ENCODE peak calls at places on chromosomes 13 and 19, in six cellular contexts. One of them, this sample, is unnamed.

GRCh38 chr19:55461974-55462628 is 659 bp upstream of the ISOC2 start:
- DNase-seq in GM12878: no peak
- DNase-seq in H1: no peak
- DNase-seq in SK-N-SH: peak; percentile 73
- DNase-seq in HepG2: peak; percentile 50
- DNase-seq in K562: peak; percentile 77
- DNase-seq in this sample: no peak

GRCh38 chr13:50127726-50128291 is 112.6 kb downstream of the KCNRG start:
- DNase-seq in SK-N-SH: no peak
- DNase-seq in HepG2: no peak
- DNase-seq in H1: no peak
- DNase-seq in K562: no peak
- DNase-seq in GM12878: no peak
- DNase-seq in this sample: no peak

GRCh38 chr19:41302624-41303351 is 7.2 kb upstream of the CCDC97 start:
- DNase-seq in SK-N-SH: no peak
- DNase-seq in H1: no peak
- DNase-seq in GM12878: peak; percentile 47
- DNase-seq in K562: no peak
- DNase-seq in HepG2: no peak
- DNase-seq in this sample: no peak

GRCh38 chr13:108961542-108962125 is 332.2 kb downstream of the MYO16 start:
- DNase-seq in K562: peak; percentile 47
- DNase-seq in GM12878: peak; percentile 24
- DNase-seq in H1: no peak
- DNase-seq in HepG2: peak; percentile 43
- DNase-seq in SK-N-SH: peak; percentile 63
- DNase-seq in this sample: peak; percentile 54

GRCh38 chr19:33686246-33686645 is 64.5 kb downstream of the CHST8 start:
- DNase-seq in SK-N-SH: no peak
- DNase-seq in HepG2: no peak
- DNase-seq in GM12878: no peak
- DNase-seq in H1: no peak
- DNase-seq in K562: no peak
- DNase-seq in this sample: no peak

GRCh38 chr13:98513837-98514236 is 63.1 kb downstream of the STK24 start:
- DNase-seq in K562: no peak
- DNase-seq in H1: no peak
- DNase-seq in HepG2: no peak
- DNase-seq in GM12878: no peak
- DNase-seq in SK-N-SH: no peak
- DNase-seq in this sample: no peak

GRCh38 chr13:80039000-80039399 is 301.9 kb downstream of the SPRY2 start:
- DNase-seq in HepG2: no peak
- DNase-seq in GM12878: no peak
- DNase-seq in K562: no peak
- DNase-seq in H1: no peak
- DNase-seq in SK-N-SH: no peak
- DNase-seq in this sample: no peak

GRCh38 chr13:74115138-74115537 is 19.1 kb downstream of the KLF12 start:
- DNase-seq in GM12878: no peak
- DNase-seq in K562: no peak
- DNase-seq in HepG2: no peak
- DNase-seq in SK-N-SH: no peak
- DNase-seq in H1: no peak
- DNase-seq in this sample: no peak

GRCh38 chr13:74132768-74133656 is 1.2 kb downstream of the KLF12 start:
- DNase-seq in GM12878: no peak
- DNase-seq in H1: no peak
- DNase-seq in SK-N-SH: peak; percentile 48
- DNase-seq in K562: no peak
- DNase-seq in HepG2: no peak
- DNase-seq in this sample: peak; percentile 2

GRCh38 chr13:73702419-73703071 is 431.7 kb downstream of the KLF12 start:
- DNase-seq in SK-N-SH: no peak
- DNase-seq in K562: no peak
- DNase-seq in GM12878: peak; percentile 21
- DNase-seq in H1: no peak
- DNase-seq in HepG2: no peak
- DNase-seq in this sample: no peak

GRCh38 chr19:34960103-34960805 is 3.8 kb downstream of the ZNF792 start:
- DNase-seq in SK-N-SH: no peak
- DNase-seq in GM12878: no peak
- DNase-seq in H1: no peak
- DNase-seq in K562: no peak
- DNase-seq in HepG2: no peak
- DNase-seq in this sample: no peak

GRCh38 chr13:35693142-35693784 is 216.8 kb upstream of the MAB21L1 start:
- DNase-seq in HepG2: no peak
- DNase-seq in GM12878: no peak
- DNase-seq in K562: no peak
- DNase-seq in SK-N-SH: no peak
- DNase-seq in H1: no peak
- DNase-seq in this sample: no peak

GRCh38 chr13:21297452-21297851 is 121.0 kb downstream of the MRPL57 start:
- DNase-seq in SK-N-SH: no peak
- DNase-seq in HepG2: no peak
- DNase-seq in H1: no peak
- DNase-seq in K562: peak; percentile 2
- DNase-seq in GM12878: no peak
- DNase-seq in this sample: no peak

GRCh38 chr13:102286326-102286725 is 115.5 kb downstream of the FGF14 start:
- DNase-seq in SK-N-SH: no peak
- DNase-seq in H1: no peak
- DNase-seq in GM12878: no peak
- DNase-seq in HepG2: peak; percentile 53
- DNase-seq in K562: no peak
- DNase-seq in this sample: peak; percentile 29

GRCh38 chr19:50000038-50000890 is 24.9 kb downstream of the VRK3 start:
- DNase-seq in K562: no peak
- DNase-seq in H1: no peak
- DNase-seq in SK-N-SH: no peak
- DNase-seq in GM12878: no peak
- DNase-seq in HepG2: no peak
- DNase-seq in this sample: no peak

GRCh38 chr13:40125336-40125735 is 469.9 kb downstream of the COG6 start:
- DNase-seq in HepG2: no peak
- DNase-seq in H1: no peak
- DNase-seq in GM12878: no peak
- DNase-seq in SK-N-SH: no peak
- DNase-seq in K562: no peak
- DNase-seq in this sample: no peak

GRCh38 chr19:12000152-12000981 is 35.1 kb downstream of the ZNF433 start:
- DNase-seq in SK-N-SH: no peak
- DNase-seq in H1: no peak
- DNase-seq in GM12878: peak; percentile 85
- DNase-seq in HepG2: no peak
- DNase-seq in K562: no peak
- DNase-seq in this sample: no peak

GRCh38 chr19:843836-844299 is 3.1 kb downstream of the PRTN3 start:
- DNase-seq in HepG2: no peak
- DNase-seq in K562: no peak
- DNase-seq in SK-N-SH: no peak
- DNase-seq in H1: no peak
- DNase-seq in GM12878: no peak
- DNase-seq in this sample: no peak
- H3K4me3 ChIP-seq in HepG2: peak overlapping the region; percentile 19
- H3K4me3 ChIP-seq in K562: peak overlapping the region; percentile 39
- H3K4me3 ChIP-seq in SK-N-SH: no peak overlapping the region
- H3K4me3 ChIP-seq in H1: no peak overlapping the region
- H3K4me3 ChIP-seq in GM12878: no peak overlapping the region
- H3K4me3 ChIP-seq in this sample: peak overlapping the region; percentile 47

DNA sequence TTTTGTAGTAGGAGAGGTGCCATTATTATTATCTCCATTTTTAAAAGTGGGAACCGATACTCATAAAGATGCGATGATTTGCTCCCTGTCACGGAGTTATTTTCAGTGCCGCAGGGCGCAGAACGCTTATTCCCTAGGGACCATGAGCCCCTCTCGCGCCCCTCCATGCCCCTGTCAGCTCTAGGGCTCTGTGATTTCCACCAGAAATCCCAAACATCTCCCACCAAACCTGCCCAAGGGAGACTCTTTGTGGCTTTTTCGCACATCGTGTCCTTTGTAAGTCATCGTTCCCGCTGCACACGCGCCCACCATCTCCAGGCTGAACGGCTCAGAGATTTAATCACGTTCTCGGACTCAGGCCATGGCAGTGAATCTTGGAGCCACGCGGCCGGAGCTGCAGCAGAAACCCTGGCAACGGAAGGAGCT is 105.1 kb downstream of the DNAJC15 start:
- DNase-seq in H1: no peak
- DNase-seq in K562: no peak
- DNase-seq in GM12878: no peak
- DNase-seq in SK-N-SH: peak; percentile 27
- DNase-seq in HepG2: no peak
- DNase-seq in this sample: no peak
- TF ChIP-seq RAD21 in H1: no peak
- TF ChIP-seq RAD21 in K562: no peak
- TF ChIP-seq RAD21 in GM12878: no peak
- TF ChIP-seq RAD21 in SK-N-SH: no peak
- TF ChIP-seq RAD21 in HepG2: no peak
- TF ChIP-seq RAD21 in this sample: no peak

DNA sequence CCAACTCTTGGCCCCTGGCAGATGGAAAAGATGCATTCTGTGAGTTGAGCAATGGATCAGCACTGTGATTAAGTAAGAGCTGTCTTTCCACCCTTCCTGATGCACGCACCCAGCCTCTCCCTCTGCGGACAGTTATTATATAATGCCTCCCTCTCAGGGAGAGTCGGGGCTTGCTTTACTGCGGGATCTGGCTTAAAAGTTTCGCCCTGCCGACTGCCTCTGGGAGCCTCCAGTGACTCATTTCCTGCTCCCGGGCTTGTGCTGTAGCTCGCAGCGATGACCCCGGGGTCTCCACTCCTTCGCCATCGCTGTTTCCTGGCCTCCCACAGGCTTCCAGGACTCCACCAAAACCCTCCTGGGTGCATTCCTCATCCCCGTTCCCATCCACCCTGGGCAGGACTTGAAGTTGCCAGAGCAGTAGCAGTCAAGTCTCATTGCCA is 107.4 kb upstream of the SLC7A1 start:
- DNase-seq in SK-N-SH: no peak
- DNase-seq in HepG2: no peak
- DNase-seq in GM12878: no peak
- DNase-seq in K562: peak; percentile 1
- DNase-seq in H1: peak; percentile 27
- DNase-seq in this sample: peak; percentile 1
- TF ChIP-seq CHD2 in SK-N-SH: no peak
- TF ChIP-seq CHD2 in HepG2: no peak
- TF ChIP-seq CHD2 in GM12878: no peak
- TF ChIP-seq CHD2 in K562: no peak
- TF ChIP-seq CHD2 in H1: no peak
- TF ChIP-seq CHD2 in this sample: no peak

DNA sequence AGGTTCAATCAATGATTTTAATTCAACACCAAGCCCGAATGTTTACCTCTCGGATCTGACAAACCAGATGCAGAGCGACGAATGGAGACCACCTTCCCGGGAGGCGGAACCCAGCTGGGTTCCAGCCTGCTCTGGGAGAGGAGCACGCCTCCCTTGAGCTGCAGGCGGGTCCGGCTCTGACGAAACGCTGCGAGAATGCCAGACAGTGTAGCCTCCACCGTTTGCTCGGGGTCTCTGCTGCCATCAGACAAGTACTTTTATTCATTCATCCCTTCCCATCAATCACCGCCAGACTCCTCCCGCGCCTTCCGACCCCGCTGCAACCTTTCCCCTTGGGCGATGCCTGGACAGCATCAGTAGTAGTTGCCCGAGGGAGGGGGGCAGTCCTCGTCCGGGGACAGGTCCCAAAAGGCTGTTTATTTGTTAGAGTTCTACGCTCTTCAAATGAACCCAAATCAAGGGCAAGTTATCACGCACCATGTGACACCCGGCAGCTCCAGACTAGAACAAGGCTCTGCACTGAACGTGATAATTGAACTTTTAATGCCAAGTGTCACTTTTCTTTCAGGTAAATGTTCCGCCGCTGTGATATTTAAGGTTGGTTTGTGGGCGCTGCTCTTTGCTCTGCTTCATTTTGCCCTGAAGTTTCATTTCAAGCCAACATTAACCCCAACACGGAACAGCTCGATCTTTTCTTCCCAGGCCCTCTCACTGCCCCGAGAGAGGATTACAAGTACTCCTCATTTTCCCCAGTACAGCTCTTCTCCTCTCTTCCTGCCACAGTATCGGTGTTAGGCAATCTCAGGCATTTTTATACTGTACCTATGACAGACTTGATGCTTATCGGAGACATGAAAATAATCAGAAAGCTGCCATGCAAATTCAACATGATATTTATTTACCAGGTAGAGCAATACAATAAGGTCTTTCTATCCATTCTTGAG is 992 bp upstream of the EDNRB start:
- DNase-seq in GM12878: no peak
- DNase-seq in K562: no peak
- DNase-seq in HepG2: no peak
- DNase-seq in SK-N-SH: peak; percentile 56
- DNase-seq in H1: peak; percentile 36
- DNase-seq in this sample: peak; percentile 5
- H3K4me3 ChIP-seq in GM12878: no peak overlapping the region
- H3K4me3 ChIP-seq in K562: no peak overlapping the region
- H3K4me3 ChIP-seq in HepG2: no peak overlapping the region
- H3K4me3 ChIP-seq in SK-N-SH: peak overlapping the region; percentile 58
- H3K4me3 ChIP-seq in H1: peak overlapping the region; percentile 56
- H3K4me3 ChIP-seq in this sample: peak overlapping the region; percentile 38

GRCh38 chr13:45879666-45880065 is 28.1 kb upstream of the SIAH3 start:
- DNase-seq in K562: peak; percentile 21
- DNase-seq in SK-N-SH: no peak
- DNase-seq in HepG2: peak; percentile 39
- DNase-seq in GM12878: no peak
- DNase-seq in H1: no peak
- DNase-seq in this sample: peak; percentile 12
- TF ChIP-seq RAD21 in K562: no peak
- TF ChIP-seq RAD21 in SK-N-SH: peak; percentile 26
- TF ChIP-seq RAD21 in HepG2: no peak
- TF ChIP-seq RAD21 in GM12878: peak; percentile 14
- TF ChIP-seq RAD21 in H1: peak; percentile 49
- TF ChIP-seq RAD21 in this sample: peak; percentile 10

DNA sequence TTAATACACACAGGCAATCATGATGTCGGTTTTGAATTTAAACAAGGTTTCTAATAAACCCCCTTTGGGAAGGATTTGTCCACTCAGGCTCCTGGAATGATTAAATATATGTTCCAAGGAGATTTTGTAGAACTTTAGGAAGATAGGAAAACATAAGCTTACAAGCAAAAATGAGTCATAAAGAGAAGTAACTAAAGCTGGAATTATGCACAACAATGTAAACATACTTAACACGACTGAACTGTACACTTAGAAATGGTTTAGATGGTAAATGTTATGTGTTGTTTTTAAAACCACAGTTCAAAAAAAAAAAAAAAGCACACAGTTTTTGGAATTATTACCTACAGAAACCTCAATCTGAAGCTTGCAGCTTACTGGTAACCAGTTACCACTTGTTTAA is 304.4 kb downstream of the NALCN start:
- DNase-seq in H1: no peak
- DNase-seq in SK-N-SH: no peak
- DNase-seq in K562: no peak
- DNase-seq in HepG2: no peak
- DNase-seq in GM12878: no peak
- DNase-seq in this sample: no peak
- TF ChIP-seq CHD2 in H1: no peak
- TF ChIP-seq CHD2 in SK-N-SH: no peak
- TF ChIP-seq CHD2 in K562: no peak
- TF ChIP-seq CHD2 in HepG2: no peak
- TF ChIP-seq CHD2 in GM12878: no peak
- TF ChIP-seq CHD2 in this sample: no peak